ENCODE peak calls at places on chromosomes 11 and 22, in four cellular contexts. U is HL-60, T is stomach, O is H1. K is an unnamed sample.

GRCh38 chr11:93498099-93499040 is 44.8 kb downstream of the SMCO4 start:
- DNase-seq in O (peak; percentile 23), T (no peak), U (no peak), K (no peak)

GRCh38 chr11:61680622-61681191 is 516 bp downstream of the DAGLA start:
- DNase-seq in U (no peak), T (no peak), O (no peak), K (no peak)

GRCh38 chr11:105975128-105975527 is 46.9 kb downstream of the MSANTD4 start:
- DNase-seq in T (no peak), U (no peak), O (no peak), K (no peak)

GRCh38 chr22:17842386-17842785 is 68.1 kb upstream of the BID start:
- DNase-seq in U (peak; percentile 44), O (no peak), T (peak; percentile 49), K (no peak)

GRCh38 chr11:117492578-117493251 is 165.1 kb downstream of the CEP164 start:
- DNase-seq in O (peak; percentile 33), T (no peak), U (no peak), K (no peak)

GRCh38 chr11:36746886-36747710 is 149.1 kb upstream of the RAG2 start:
- DNase-seq in U (peak; percentile 89), O (peak; percentile 73), T (peak; percentile 89), K (no peak)

GRCh38 chr11:119673389-119674336 is 55.3 kb downstream of the NECTIN1 start:
- DNase-seq in O (no peak), U (peak; percentile 91), T (peak; percentile 30), K (peak; percentile 35)

GRCh38 chr11:120816176-120816575 is 207.7 kb upstream of the TBCEL start:
- DNase-seq in T (no peak), O (no peak), U (no peak), K (no peak)

GRCh38 chr22:19847345-19847632 is 7.4 kb downstream of the GNB1L start:
- DNase-seq in O (no peak), U (no peak), T (no peak), K (no peak)

GRCh38 chr11:60875856-60876485 is 8.6 kb downstream of the ZP1 start:
- DNase-seq in O (no peak), T (no peak), U (no peak), K (no peak)

GRCh38 chr11:68181719-68182451 is 31.2 kb downstream of the KMT5B start:
- DNase-seq in T (no peak), U (no peak), O (no peak), K (no peak)

GRCh38 chr11:76047231-76047630 is 159.1 kb downstream of the WNT11 start:
- DNase-seq in U (no peak), T (no peak), O (no peak), K (no peak)

GRCh38 chr11:119365071-119365591 is 16.4 kb downstream of the USP2 start:
- DNase-seq in T (no peak), O (no peak), U (no peak), K (no peak)

GRCh38 chr11:110939471-110939870 is 227.2 kb upstream of the ARHGAP20 start:
- DNase-seq in O (no peak), U (no peak), T (no peak), K (no peak)

GRCh38 chr11:8707541-8708270 is 25.1 kb downstream of the RPL27A start:
- DNase-seq in U (no peak), T (no peak), O (no peak), K (no peak)

GRCh38 chr22:37560682-37561208 is 465 bp downstream of the CDC42EP1 start:
- DNase-seq in T (no peak), U (no peak), O (no peak), K (peak; percentile 46)

GRCh38 chr11:103798029-103798428 is 238.4 kb upstream of the DDI1 start:
- DNase-seq in O (no peak), T (no peak), U (no peak), K (no peak)

GRCh38 chr11:59135648-59136461 is 6.8 kb upstream of the FAM111A start:
- DNase-seq in O (peak; percentile 59), U (peak; percentile 82), T (peak; percentile 86), K (peak; percentile 96)
- TF ChIP-seq POLR2AphosphoS5 in O (no peak), U (no peak), T (no peak), K (no peak)

GRCh38 chr22:46280999-46281623 is 13.3 kb downstream of the TTC38 start:
- DNase-seq in O (no peak), T (no peak), U (peak; percentile 66), K (no peak)
- TF ChIP-seq POLR2AphosphoS5 in O (no peak), T (no peak), U (no peak), K (no peak)

GRCh38 chr11:65316979-65317786 is 2.5 kb downstream of the CDC42EP2 start:
- DNase-seq in T (peak; percentile 74), U (no peak), O (no peak), K (no peak)
- TF ChIP-seq POLR2AphosphoS5 in T (peak; percentile 40), U (no peak), O (no peak), K (peak; percentile 47)

GRCh38 chr11:66840317-66841091 is 2.7 kb upstream of the RCE1 start:
- DNase-seq in U (peak; percentile 34), T (no peak), O (no peak), K (no peak)
- TF ChIP-seq POLR2AphosphoS5 in U (peak; percentile 53), T (no peak), O (no peak), K (no peak)